ENCODE peak calls at places on chromosomes 4 and X, in seven cellular contexts. X, K, R, I, J, F and H are unnamed samples.

GRCh38 chr4:185811509-185812364 is at the start of gene SORBS2:
- DNase-seq in R (no peak), I (no peak), F (peak; percentile 57), X (no peak), J (peak; percentile 83), K (no peak), H (peak; percentile 38)

GRCh38 chrX:153880440-153880815 is 5.5 kb downstream of the L1CAM start:
- DNase-seq in R (no peak), X (no peak), F (peak; percentile 24), K (no peak), I (no peak), J (no peak), H (no peak)

GRCh38 chrX:11309220-11309619 is 16.0 kb downstream of the AMELX start:
- DNase-seq in X (no peak), F (no peak), J (peak; percentile 3), R (no peak), K (no peak), I (no peak), H (no peak)

GRCh38 chr4:30718021-30718888 is 1.9 kb upstream of the PCDH7 start:
- DNase-seq in R (no peak), K (no peak), I (no peak), F (peak; percentile 55), X (no peak), J (peak; percentile 71), H (no peak)

GRCh38 chrX:9595131-9595530 is 130.3 kb downstream of the TBL1X start:
- DNase-seq in F (no peak), K (no peak), I (no peak), X (no peak), R (no peak), J (peak; percentile 81), H (no peak)

GRCh38 chr4:140188975-140189374 is 35.0 kb upstream of the MAML3 start:
- DNase-seq in F (no peak), I (no peak), J (peak; percentile 67), X (peak; percentile 43), K (peak; percentile 30), R (no peak), H (no peak)

GRCh38 chr4:157172011-157172410 is 48.5 kb upstream of the GRIA2 start:
- DNase-seq in X (no peak), J (peak; percentile 23), K (no peak), F (peak; percentile 27), I (no peak), R (no peak), H (no peak)

GRCh38 chr4:17781072-17781830 is at the start of gene FAM184B:
- DNase-seq in J (peak; percentile 13), K (no peak), X (no peak), F (no peak), R (no peak), I (no peak), H (no peak)

GRCh38 chrX:153519569-153520285 is 2.3 kb downstream of the ATP2B3 start:
- DNase-seq in F (no peak), I (no peak), K (no peak), X (no peak), R (no peak), J (peak; percentile 64), H (no peak)

GRCh38 chr4:133152801-133153526 is 3.9 kb downstream of the PCDH10 start:
- DNase-seq in F (peak; percentile 41), K (no peak), X (no peak), J (peak; percentile 60), R (no peak), I (no peak), H (no peak)

GRCh38 chr4:155999743-156000142 is 46.1 kb upstream of the CTSO start:
- DNase-seq in J (peak; percentile 14), R (no peak), F (peak; percentile 33), X (no peak), I (no peak), K (no peak), H (no peak)

GRCh38 chr4:78864405-78865024 is 74.7 kb downstream of the PAQR3 start:
- DNase-seq in K (peak; percentile 62), R (peak; percentile 27), J (peak; percentile 65), I (no peak), X (peak; percentile 59), F (peak; percentile 85), H (peak; percentile 71)

GRCh38 chrX:71622347-71623104 is 4.2 kb upstream of the CXCR3 start:
- DNase-seq in I (peak; percentile 3), R (peak; percentile 68), K (peak; percentile 27), J (peak; percentile 72), X (peak; percentile 34), F (peak; percentile 11), H (peak; percentile 54)

GRCh38 chr4:55256787-55257186 is 89.3 kb upstream of the SRD5A3 start:
- DNase-seq in X (no peak), F (no peak), R (no peak), K (no peak), I (no peak), J (peak; percentile 1), H (no peak)

GRCh38 chr4:144176476-144176875 is 36.0 kb upstream of the GYPA start:
- DNase-seq in R (no peak), I (no peak), J (peak; percentile 59), K (no peak), F (no peak), X (no peak), H (no peak)

GRCh38 chr4:119540249-119540648 is 88.4 kb downstream of the PDE5A start:
- DNase-seq in I (no peak), X (no peak), F (no peak), J (peak; percentile 18), R (no peak), K (no peak), H (no peak)

GRCh38 chrX:91434351-91435168 is at the start of gene PABPC5:
- DNase-seq in R (no peak), K (peak; percentile 78), X (peak; percentile 35), J (peak; percentile 86), F (peak; percentile 24), I (no peak), H (no peak)

GRCh38 chrX:53441531-53442321 is 7.6 kb upstream of the HSD17B10 start:
- DNase-seq in K (peak; percentile 29), X (no peak), J (peak; percentile 63), R (peak; percentile 51), I (peak; percentile 36), F (peak; percentile 91), H (peak; percentile 54)